ENCODE peak calls at places on chromosomes 5 and 9, in seven cellular contexts. X, L, B, G, F, C and A are unnamed samples. For H3K27me3, the result is how much of the 10 kb centered on the place peaks cover.

GRCh38 chr5:147208134-147208533 is 26.7 kb upstream of the STK32A start:
- DNase-seq in X (peak), L (no peak), B (no peak), G (no peak), F (no peak), C (no peak), A (no peak)

GRCh38 chr5:157266286-157267007 is 524 bp downstream of the CYFIP2 start:
- DNase-seq in X (no peak), L (no peak), B (no peak), G (peak), F (peak), C (no peak), A (no peak)

GRCh38 chr5:38670878-38671277 is 114.4 kb upstream of the LIFR start:
- DNase-seq in X (peak), L (no peak), B (no peak), G (no peak), F (no peak), C (peak), A (no peak)

GRCh38 chr9:121567142-121568100 is 67.8 kb upstream of the GGTA1 start:
- DNase-seq in X (no peak), L (no peak), B (no peak), G (no peak), F (no peak), C (peak), A (no peak)

GRCh38 chr9:129392093-129392541 is 214.1 kb upstream of the IER5L start:
- DNase-seq in X (no peak), L (no peak), B (no peak), G (no peak), F (no peak), C (no peak), A (no peak)

GRCh38 chr9:83062653-83063527 is at the start of gene RASEF:
- DNase-seq in X (peak), L (no peak), B (peak), G (peak), F (peak), C (no peak), A (no peak)

GRCh38 chr9:70303268-70303667 is 44.5 kb downstream of the SMC5 start:
- DNase-seq in X (no peak), L (no peak), B (no peak), G (no peak), F (no peak), C (no peak), A (no peak)

GRCh38 chr9:107727113-107727780 is 237.7 kb upstream of the KLF4 start:
- DNase-seq in X (peak), L (no peak), B (no peak), G (no peak), F (no peak), C (no peak), A (no peak)

GRCh38 chr9:93266521-93267001 is 82.6 kb downstream of the WNK2 start:
- DNase-seq in X (no peak), L (no peak), B (no peak), G (no peak), F (no peak), C (no peak), A (no peak)

GRCh38 chr9:113511047-113511521 is 47.6 kb downstream of the RGS3 start:
- DNase-seq in X (no peak), L (no peak), B (no peak), G (no peak), F (no peak), C (no peak), A (no peak)

GRCh38 chr5:74394924-74395880 is 245.3 kb downstream of the ENC1 start:
- DNase-seq in X (peak), L (no peak), B (peak), G (no peak), F (peak), C (no peak), A (no peak)

GRCh38 chr5:9340095-9340494 is 205.8 kb downstream of the SEMA5A start:
- DNase-seq in X (no peak), L (no peak), B (no peak), G (no peak), F (no peak), C (no peak), A (no peak)

GRCh38 chr5:2740051-2740848 is 11.2 kb downstream of the IRX2 start:
- DNase-seq in X (no peak), L (no peak), B (no peak), G (peak), F (no peak), C (no peak), A (no peak)

GRCh38 chr9:111948958-111949357 is 52.3 kb downstream of the UGCG start:
- DNase-seq in X (no peak), L (no peak), B (no peak), G (no peak), F (no peak), C (no peak), A (no peak)

GRCh38 chr9:132168347-132168746 is 6.5 kb downstream of the NTNG2 start:
- DNase-seq in X (peak), L (no peak), B (no peak), G (no peak), F (no peak), C (peak), A (no peak)

GRCh38 chr5:104088876-104089778 is 526.5 kb upstream of the NUDT12 start:
- DNase-seq in X (peak), L (no peak), B (no peak), G (no peak), F (no peak), C (no peak), A (no peak)

GRCh38 chr9:31100311-31100710 is 1284.1 kb upstream of the ACO1 start:
- DNase-seq in X (no peak), L (no peak), B (no peak), G (peak), F (no peak), C (no peak), A (no peak)

GRCh38 chr5:67012241-67012640 is 184.4 kb downstream of the CD180 start:
- DNase-seq in X (peak), L (no peak), B (no peak), G (no peak), F (no peak), C (no peak), A (no peak)

GRCh38 chr5:161085081-161085480 is 233.1 kb upstream of the ATP10B start:
- DNase-seq in X (no peak), L (no peak), B (no peak), G (no peak), F (no peak), C (no peak), A (no peak)

GRCh38 chr9:36802171-36802920 is 229.7 kb downstream of the MELK start:
- DNase-seq in X (peak), L (no peak), B (no peak), G (no peak), F (no peak), C (no peak), A (no peak)

GRCh38 chr5:159030357-159030756 is 69.4 kb downstream of the EBF1 start:
- DNase-seq in X (no peak), L (no peak), B (no peak), G (peak), F (no peak), C (no peak), A (no peak)

GRCh38 chr5:180373475-180374269 is 20.5 kb upstream of the GFPT2 start:
- DNase-seq in X (no peak), L (no peak), B (no peak), G (no peak), F (no peak), C (no peak), A (no peak)

GRCh38 chr5:153807796-153808195 is 230.9 kb downstream of the FAM114A2 start:
- DNase-seq in X (no peak), L (no peak), B (no peak), G (peak), F (no peak), C (no peak), A (no peak)

GRCh38 chr5:79183617-79184016 is 52.3 kb upstream of the JMY start:
- DNase-seq in X (no peak), L (no peak), B (no peak), G (no peak), F (no peak), C (no peak), A (no peak)

GRCh38 chr9:1941989-1942388 is 73.2 kb upstream of the SMARCA2 start:
- DNase-seq in X (no peak), L (no peak), B (no peak), G (no peak), F (no peak), C (no peak), A (no peak)

GRCh38 chr9:34253460-34253837 is 74.6 kb downstream of the UBAP1 start:
- DNase-seq in X (no peak), L (no peak), B (no peak), G (no peak), F (peak), C (no peak), A (no peak)

GRCh38 chr5:54616031-54616430 is 98.5 kb downstream of the SNX18 start:
- DNase-seq in X (peak), L (no peak), B (no peak), G (no peak), F (peak), C (no peak), A (no peak)

GRCh38 chr5:180785794-180786221 is 16.8 kb downstream of the MGAT1 start:
- DNase-seq in X (peak), L (no peak), B (peak), G (peak), F (peak), C (peak), A (no peak)

GRCh38 chr5:179254638-179255271 is 90.5 kb downstream of the ADAMTS2 start:
- DNase-seq in X (no peak), L (no peak), B (no peak), G (no peak), F (no peak), C (no peak), A (no peak)

GRCh38 chr5:6603643-6604042 is 29.2 kb downstream of the NSUN2 start:
- DNase-seq in X (no peak), L (no peak), B (no peak), G (no peak), F (peak), C (no peak), A (no peak)

GRCh38 chr9:131559416-131560000 is 14.2 kb downstream of the PRRT1B start:
- DNase-seq in X (no peak), L (no peak), B (no peak), G (no peak), F (no peak), C (no peak), A (no peak)

GRCh38 chr9:4126996-4127395 is 172.9 kb downstream of the GLIS3 start:
- DNase-seq in X (peak), L (no peak), B (no peak), G (no peak), F (no peak), C (no peak), A (no peak)

GRCh38 chr5:8316608-8317007 is 447.7 kb downstream of the MTRR start:
- DNase-seq in X (no peak), L (no peak), B (no peak), G (peak), F (no peak), C (no peak), A (no peak)

GRCh38 chr5:122164070-122164435 is 34.7 kb downstream of the ZNF474 start:
- DNase-seq in X (no peak), L (no peak), B (no peak), G (no peak), F (no peak), C (no peak), A (no peak)

GRCh38 chr5:532521-533242 is 8.4 kb upstream of the SLC9A3 start:
- DNase-seq in X (no peak), L (no peak), B (no peak), G (no peak), F (peak), C (peak), A (no peak)

GRCh38 chr5:16742938-16743337 is 126.1 kb upstream of the RETREG1 start:
- DNase-seq in X (peak), L (no peak), B (no peak), G (no peak), F (no peak), C (no peak), A (no peak)

GRCh38 chr5:89211836-89212235 is 328.9 kb upstream of the MEF2C start:
- DNase-seq in X (peak), L (no peak), B (no peak), G (no peak), F (no peak), C (no peak), A (no peak)

GRCh38 chr5:137091473-137091872 is 407.7 kb downstream of the SPOCK1 start:
- DNase-seq in X (no peak), L (no peak), B (no peak), G (peak), F (no peak), C (no peak), A (no peak)

DNA sequence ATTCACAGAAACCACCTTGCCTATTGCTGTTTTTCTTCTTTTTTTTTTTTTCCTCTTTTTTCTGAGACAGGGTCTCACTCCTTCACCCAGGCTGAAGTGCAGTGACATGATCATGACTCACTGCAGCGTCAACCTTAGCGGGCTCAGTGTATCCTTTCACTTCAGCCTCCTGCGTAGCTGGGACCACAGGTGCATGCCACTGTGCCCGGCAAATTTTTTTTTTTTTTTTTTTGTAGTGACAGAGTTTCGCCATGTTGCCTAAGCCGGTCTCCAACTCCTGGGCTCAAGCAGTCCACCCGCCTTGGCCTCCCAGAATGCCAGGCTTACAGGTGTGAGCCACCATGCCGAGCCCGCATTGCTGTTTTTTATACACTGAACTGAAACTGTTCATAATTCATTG is 13.8 kb downstream of the MAP3K1 start:
- DNase-seq in X (peak), L (no peak), B (no peak), G (no peak), F (no peak), C (no peak), A (no peak)
- H3K4me3 ChIP-seq in X (no peak), L (no peak), B (no peak), G (no peak), F (no peak), C (no peak), A (no peak)

GRCh38 chr5:143208781-143209510 is 194.5 kb downstream of the NR3C1 start:
- DNase-seq in X (peak), L (no peak), B (no peak), G (no peak), F (no peak), C (no peak), A (no peak)
- TF ChIP-seq CTCF in X (no peak), L (no peak), B (peak), G (peak), F (peak), C (no peak), A (no peak)

DNA sequence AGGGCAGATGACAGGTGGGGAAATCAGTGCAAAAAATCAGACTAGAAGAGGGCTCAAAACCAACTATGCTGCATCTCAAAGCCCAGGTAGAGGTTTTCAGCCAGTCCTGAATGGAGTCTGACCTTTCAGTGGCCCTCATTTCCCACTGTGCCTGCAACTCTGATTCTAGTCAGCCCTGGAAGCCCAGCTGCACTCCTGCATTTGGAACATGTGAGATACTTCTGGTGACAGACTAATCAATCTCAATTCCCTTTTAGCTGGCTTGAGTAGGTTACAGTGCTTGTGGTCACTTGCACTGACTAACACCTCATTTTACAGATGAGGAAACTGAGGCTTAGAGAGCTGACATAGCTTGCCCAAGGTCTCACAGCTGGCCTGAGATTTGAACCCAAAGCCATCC is 7.9 kb upstream of the ACSL6 start:
- DNase-seq in X (no peak), L (no peak), B (no peak), G (no peak), F (no peak), C (no peak), A (no peak)
- H3K27me3 ChIP-seq in X (under half), L (under half), B (under half), G (under half), F (half or more), C (under half), A (under half)

DNA sequence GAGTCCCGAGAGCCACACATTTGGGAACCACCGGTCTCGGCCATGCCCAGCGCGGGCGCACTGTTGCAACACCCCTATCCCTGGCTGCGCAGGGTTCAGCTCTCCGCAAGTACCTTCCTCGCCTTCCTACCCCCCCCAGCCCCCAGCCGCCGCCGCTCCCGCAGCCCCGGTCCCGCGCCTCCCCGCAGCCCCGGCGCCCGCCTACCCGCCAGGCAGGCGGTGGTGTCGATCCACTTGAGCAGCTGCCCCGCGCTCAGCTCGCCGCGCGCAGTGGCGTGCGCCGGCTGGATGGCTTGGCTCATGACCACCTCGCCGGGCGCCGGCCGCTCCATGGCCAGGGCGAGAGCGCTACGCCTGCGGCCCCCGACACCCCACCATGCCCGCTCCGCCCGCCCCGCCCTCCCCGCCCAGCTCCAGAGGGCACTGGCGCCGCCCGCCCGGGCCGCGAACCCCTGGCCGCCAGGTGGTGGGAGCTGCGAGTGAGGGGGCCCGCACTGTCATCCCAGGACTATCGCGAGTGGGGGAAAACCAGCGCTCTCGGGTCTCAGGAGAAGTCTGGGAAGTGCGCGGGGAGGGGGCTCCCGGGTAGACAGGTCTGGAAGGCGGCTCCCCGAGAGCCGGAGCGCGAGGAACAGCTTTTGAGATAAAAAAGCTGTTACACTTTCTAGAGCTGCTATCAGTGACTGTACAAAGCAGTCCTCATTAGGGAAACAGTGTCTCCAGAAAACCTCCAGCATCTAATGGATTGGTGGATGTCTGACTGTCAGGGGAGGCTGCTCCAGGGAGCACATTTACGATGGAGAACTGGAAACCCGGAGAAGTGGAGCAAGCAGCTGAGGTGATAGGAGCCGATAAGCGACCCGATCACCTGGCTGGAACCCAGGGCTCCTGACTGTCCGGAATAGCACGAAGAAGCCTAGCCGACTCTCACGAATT is at the start of gene ACOT12:
- DNase-seq in X (peak), L (no peak), B (no peak), G (peak), F (peak), C (no peak), A (no peak)
- H3K4me3 ChIP-seq in X (peak), L (peak), B (no peak), G (peak), F (peak), C (peak), A (peak)

GRCh38 chr5:52830700-52831099 is 43.0 kb downstream of the ITGA1 start:
- DNase-seq in X (no peak), L (no peak), B (no peak), G (no peak), F (no peak), C (no peak), A (no peak)
- TF ChIP-seq CTCF in X (no peak), L (no peak), B (no peak), G (no peak), F (no peak), C (no peak), A (no peak)

DNA sequence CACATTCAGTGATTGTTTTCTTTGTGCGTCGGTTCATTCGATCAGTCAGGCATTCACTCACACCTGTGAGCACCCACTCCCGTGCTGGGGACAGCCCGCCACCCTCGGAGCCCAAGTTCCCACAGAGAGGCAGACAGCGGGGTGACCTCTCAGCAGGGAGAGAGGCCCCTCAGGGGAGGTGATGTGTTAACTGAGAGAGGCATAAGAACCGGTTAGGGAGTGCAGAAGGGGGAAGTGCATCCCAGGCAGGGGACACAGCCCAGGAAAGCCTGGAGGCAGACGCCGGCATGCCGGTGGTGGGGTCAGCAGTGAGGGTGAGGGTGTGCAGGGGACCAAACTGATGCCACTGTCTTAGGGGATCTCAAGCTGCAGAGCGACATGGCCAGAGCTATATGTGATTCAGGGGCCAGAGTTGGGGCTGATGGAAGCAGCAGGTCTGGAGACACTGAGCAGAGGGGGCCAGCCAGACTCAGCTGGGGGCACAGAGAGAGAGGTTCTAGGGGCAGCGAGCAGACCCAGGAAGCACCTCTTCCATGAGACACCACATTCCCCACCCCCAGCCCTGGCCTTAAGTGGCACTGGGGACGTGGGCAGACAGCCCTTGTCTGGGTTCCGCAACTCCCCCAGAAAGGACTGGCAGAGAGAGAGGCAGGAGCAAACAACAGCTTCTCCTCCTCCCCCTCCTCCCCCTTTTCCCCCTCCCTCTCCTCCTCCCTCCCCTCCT is 35.9 kb downstream of the HK3 start:
- DNase-seq in X (no peak), L (no peak), B (no peak), G (peak), F (no peak), C (no peak), A (no peak)
- H3K27me3 ChIP-seq in X (under half), L (half or more), B (under half), G (under half), F (under half), C (under half), A (under half)

GRCh38 chr5:138468133-138468965 is 3.1 kb downstream of the EGR1 start:
- DNase-seq in X (no peak), L (no peak), B (peak), G (no peak), F (peak), C (no peak), A (no peak)
- H3K4me3 ChIP-seq in X (peak), L (no peak), B (no peak), G (peak), F (no peak), C (peak), A (peak)